ENCODE peak calls at places on chromosomes 13 and 19, in eight cellular contexts. E, H, V, Q, G, I, A and Z are unnamed samples.

GRCh38 chr19:3302755-3303154 is 63.6 kb upstream of the NFIC start:
- DNase-seq in Q (no peak), I (no peak), G (no peak), V (no peak), E (no peak), A (no peak), H (no peak), Z (no peak)

GRCh38 chr13:20359335-20359734 is 127.2 kb upstream of the GJB6 start:
- DNase-seq in E (peak; percentile 100), A (no peak), V (no peak), I (no peak), Q (peak; percentile 90), H (no peak), G (no peak), Z (peak; percentile 93)

GRCh38 chr19:51181913-51182419 is 39.9 kb downstream of the SIGLEC7 start:
- DNase-seq in I (no peak), V (no peak), G (no peak), A (no peak), H (no peak), Q (no peak), E (no peak), Z (no peak)

GRCh38 chr19:48812094-48812929 is 1.5 kb upstream of the BCAT2 start:
- DNase-seq in V (peak; percentile 89), A (peak; percentile 96), H (peak; percentile 64), E (peak; percentile 70), G (peak; percentile 95), I (peak; percentile 96), Q (peak; percentile 88), Z (no peak)

GRCh38 chr19:48493718-48494515 is 17.7 kb downstream of the LMTK3 start:
- DNase-seq in V (no peak), G (no peak), E (no peak), H (no peak), A (no peak), Q (no peak), I (no peak), Z (no peak)

GRCh38 chr13:46022476-46022875 is 30.1 kb downstream of the ZC3H13 start:
- DNase-seq in G (no peak), H (no peak), E (peak; percentile 38), Q (peak; percentile 5), I (no peak), A (no peak), V (no peak), Z (no peak)

GRCh38 chr19:39052243-39052746 is 19.9 kb upstream of the FBXO27 start:
- DNase-seq in A (peak; percentile 59), Q (peak; percentile 74), I (peak; percentile 76), G (peak; percentile 26), V (peak; percentile 49), E (peak; percentile 49), H (peak; percentile 71), Z (no peak)

GRCh38 chr19:40512473-40513344 is 45.9 kb downstream of the SPTBN4 start:
- DNase-seq in V (no peak), E (peak; percentile 34), G (no peak), H (no peak), I (no peak), Q (peak; percentile 20), A (no peak), Z (no peak)

GRCh38 chr19:29476528-29476927 is 49.3 kb upstream of the VSTM2B start:
- DNase-seq in I (no peak), A (no peak), G (no peak), H (no peak), Q (no peak), E (no peak), V (no peak), Z (no peak)

GRCh38 chr13:45333251-45333972 is 7.6 kb downstream of the TPT1 start:
- DNase-seq in H (no peak), E (no peak), A (no peak), Q (no peak), I (no peak), V (no peak), G (no peak), Z (no peak)

GRCh38 chr13:26897706-26898550 is 137.3 kb upstream of the GPR12 start:
- DNase-seq in A (no peak), Q (no peak), I (no peak), V (no peak), E (no peak), G (no peak), H (no peak), Z (no peak)

GRCh38 chr19:6753178-6754031 is 13.8 kb downstream of the SH2D3A start:
- DNase-seq in V (peak; percentile 91), H (peak; percentile 70), A (peak; percentile 57), E (peak; percentile 59), I (peak; percentile 90), Q (peak; percentile 76), G (peak; percentile 84), Z (no peak)

GRCh38 chr13:20053891-20054290 is 95.4 kb downstream of the ZMYM2 start:
- DNase-seq in V (no peak), Q (no peak), G (no peak), A (no peak), E (no peak), H (no peak), I (no peak), Z (no peak)

GRCh38 chr19:55452381-55453325 is 8.8 kb downstream of the ISOC2 start:
- DNase-seq in H (no peak), V (peak; percentile 58), E (peak; percentile 73), I (peak; percentile 97), G (peak; percentile 72), Q (peak; percentile 81), A (peak; percentile 45), Z (peak; percentile 40)
- TF ChIP-seq CTCF in H (no peak), V (no peak), E (peak; percentile 14), I (no peak), G (peak; percentile 3), Q (no peak), A (no peak), Z (no peak)

GRCh38 chr19:12077375-12077774 is 12.8 kb downstream of the ZNF844 start:
- DNase-seq in H (no peak), Q (no peak), V (no peak), A (no peak), G (no peak), I (no peak), E (no peak), Z (no peak)

DNA sequence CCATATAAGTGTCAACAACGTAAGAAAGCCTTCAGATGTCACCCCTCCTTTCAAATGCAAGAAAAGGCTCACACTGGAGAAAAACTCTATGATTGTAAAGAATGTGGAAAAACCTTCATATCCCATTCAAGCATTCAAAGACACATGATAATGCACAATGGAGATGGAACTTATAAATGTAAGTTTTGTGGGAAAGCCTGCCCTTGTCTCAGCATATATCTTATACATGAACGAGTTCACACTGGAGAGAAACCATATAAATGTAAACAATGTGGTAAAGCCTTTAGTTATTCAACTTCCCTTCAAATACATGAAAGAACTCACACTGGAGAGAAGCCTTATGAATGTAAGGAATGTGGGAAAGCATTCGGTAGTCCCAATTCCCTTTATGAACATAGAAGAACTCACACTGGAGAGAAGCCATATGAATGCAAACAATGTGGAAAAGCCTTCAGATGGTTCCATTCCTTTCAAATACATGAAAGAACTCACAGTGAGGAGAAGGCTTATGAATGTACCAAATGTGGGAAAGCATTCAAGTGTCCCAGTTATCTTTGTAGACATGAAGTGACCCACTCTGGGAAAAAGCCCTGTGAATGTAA is 11.1 kb downstream of the ZNF844 start:
- DNase-seq in A (no peak), H (no peak), G (no peak), I (no peak), Q (no peak), V (no peak), E (no peak), Z (no peak)
- H3K4me3 ChIP-seq in A (no peak overlapping the region), H (no peak overlapping the region), G (no peak overlapping the region), I (no peak overlapping the region), Q (no peak overlapping the region), V (no peak overlapping the region), E (no peak overlapping the region), Z (no peak overlapping the region)

GRCh38 chr19:35738887-35739229 is 3.4 kb downstream of the IGFLR1 start:
- DNase-seq in E (no peak), G (no peak), A (no peak), H (no peak), V (no peak), Q (no peak), I (no peak), Z (no peak)

GRCh38 chr19:35738021-35738886 is 4.0 kb downstream of the IGFLR1 start:
- DNase-seq in I (no peak), E (no peak), G (no peak), Q (no peak), A (no peak), V (no peak), H (no peak), Z (no peak)

GRCh38 chr19:35739275-35740107 is 2.8 kb downstream of the IGFLR1 start:
- DNase-seq in V (no peak), E (no peak), Q (no peak), G (no peak), H (no peak), I (no peak), A (no peak), Z (no peak)

GRCh38 chr19:35734889-35735288 is 7.4 kb downstream of the IGFLR1 start:
- DNase-seq in E (no peak), Q (no peak), H (no peak), I (no peak), V (no peak), G (no peak), A (no peak), Z (no peak)

DNA sequence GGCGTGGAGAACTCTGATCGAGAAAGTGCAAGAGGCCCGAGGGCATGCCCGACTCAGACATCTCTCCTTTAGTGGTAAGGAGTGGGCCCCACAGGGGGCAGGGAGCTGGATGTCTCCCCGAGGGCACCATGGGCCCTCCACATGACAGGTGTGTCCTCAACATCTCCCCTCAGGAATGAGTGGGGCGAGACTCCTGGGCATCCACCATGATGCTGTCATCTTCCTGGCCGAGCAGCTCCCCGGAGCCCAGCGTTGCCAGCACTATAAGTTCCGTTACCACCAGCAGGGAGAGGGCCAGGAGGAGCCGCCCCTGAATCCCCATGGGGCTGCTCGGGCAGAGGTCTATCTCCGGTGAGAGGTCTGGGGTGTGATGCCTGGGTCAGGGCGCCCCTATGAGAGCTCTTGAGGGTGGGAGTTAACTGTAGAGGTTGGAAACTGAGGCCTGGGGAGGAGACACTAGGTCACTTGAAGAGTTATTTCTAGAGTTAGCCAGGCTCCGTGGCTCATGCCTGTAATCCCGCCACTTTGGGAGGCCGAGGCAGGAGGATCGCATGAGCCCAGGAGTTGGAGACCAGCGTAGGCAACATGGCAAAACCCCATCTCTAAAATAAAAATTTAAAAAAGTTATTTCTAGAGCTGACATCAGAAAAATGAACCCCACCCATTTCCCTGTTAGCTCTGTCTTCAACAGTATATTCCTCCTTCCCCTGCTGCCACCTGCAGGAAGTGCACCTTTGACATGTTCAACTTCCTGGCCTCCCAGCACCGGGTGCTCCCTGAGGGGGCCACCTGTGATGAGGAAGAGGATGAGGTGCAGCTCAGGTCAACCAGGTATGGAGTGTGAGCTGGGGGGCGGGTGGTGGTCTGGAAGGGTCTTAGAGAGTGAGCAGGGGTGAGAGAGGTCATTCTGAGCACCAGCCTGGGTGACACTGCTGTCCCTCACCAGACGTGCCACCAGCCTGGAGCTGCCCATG is 5.1 kb downstream of the IGFLR1 start:
- DNase-seq in G (no peak), Q (no peak), V (no peak), I (no peak), E (no peak), A (no peak), H (no peak), Z (no peak)
- TF ChIP-seq CTCF in G (no peak), Q (peak; percentile 19), V (peak; percentile 34), I (peak; percentile 28), E (peak; percentile 9), A (no peak), H (peak; percentile 21), Z (no peak)

DNA sequence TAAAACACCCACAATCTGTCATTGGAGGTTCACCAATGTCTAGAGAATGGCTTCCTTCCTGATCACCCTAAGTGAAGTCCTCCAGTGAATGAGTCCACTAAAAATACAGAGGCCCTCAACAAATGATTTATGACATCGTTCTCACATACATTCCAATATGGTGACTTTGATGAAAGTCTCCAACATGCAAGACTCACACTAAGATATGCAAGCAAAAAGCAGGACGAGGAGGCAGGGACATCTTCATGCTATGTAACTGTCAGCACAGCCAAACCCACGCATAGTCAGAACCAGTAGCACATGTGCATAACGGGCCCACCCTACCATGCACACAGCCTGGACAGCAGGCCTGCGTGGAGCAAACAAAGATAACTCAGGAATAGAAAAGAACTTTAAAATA is 16.6 kb upstream of the LSM14A start:
- DNase-seq in I (no peak), A (no peak), G (no peak), H (no peak), E (peak; percentile 53), V (no peak), Q (no peak), Z (no peak)
- H3K4me3 ChIP-seq in I (no peak overlapping the region), A (no peak overlapping the region), G (no peak overlapping the region), H (no peak overlapping the region), E (no peak overlapping the region), V (no peak overlapping the region), Q (no peak overlapping the region), Z (no peak overlapping the region)